ENCODE peak calls at places on chromosomes 16 and 17, in ten cellular contexts. One of them, this sample, is unnamed.
A peak's percentile ranks its signal among the peaks of the same experiment; 100 is the strongest.

GRCh38 chr17:62565817-62566216 is 61.7 kb upstream of the MRC2 start:
- DNase-seq in body of pancreas: no peak
- DNase-seq in RWPE2: peak; percentile 65
- DNase-seq in lung: no peak
- DNase-seq in heart right ventricle: no peak
- DNase-seq in left ventricle myocardium inferior: no peak
- DNase-seq in psoas muscle: no peak
- DNase-seq in HAP-1: no peak
- DNase-seq in mucosa of descending colon: no peak
- DNase-seq in aorta: no peak
- DNase-seq in this sample: no peak

GRCh38 chr16:89048871-89049422 is 44.7 kb upstream of the ACSF3 start:
- DNase-seq in left ventricle myocardium inferior: peak; percentile 5
- DNase-seq in body of pancreas: no peak
- DNase-seq in mucosa of descending colon: no peak
- DNase-seq in lung: no peak
- DNase-seq in HAP-1: no peak
- DNase-seq in heart right ventricle: peak; percentile 14
- DNase-seq in aorta: peak; percentile 42
- DNase-seq in RWPE2: peak; percentile 71
- DNase-seq in psoas muscle: peak; percentile 5
- DNase-seq in this sample: no peak

GRCh38 chr16:27048316-27048715 is 18.4 kb upstream of the C16orf82 start:
- DNase-seq in lung: no peak
- DNase-seq in HAP-1: no peak
- DNase-seq in mucosa of descending colon: no peak
- DNase-seq in RWPE2: no peak
- DNase-seq in left ventricle myocardium inferior: no peak
- DNase-seq in aorta: no peak
- DNase-seq in psoas muscle: no peak
- DNase-seq in heart right ventricle: no peak
- DNase-seq in body of pancreas: no peak
- DNase-seq in this sample: no peak

GRCh38 chr16:46918905-46919792 is 35.0 kb downstream of the GPT2 start:
- DNase-seq in mucosa of descending colon: peak; percentile 41
- DNase-seq in HAP-1: no peak
- DNase-seq in body of pancreas: peak; percentile 97
- DNase-seq in RWPE2: no peak
- DNase-seq in psoas muscle: no peak
- DNase-seq in left ventricle myocardium inferior: no peak
- DNase-seq in lung: no peak
- DNase-seq in heart right ventricle: no peak
- DNase-seq in aorta: no peak
- DNase-seq in this sample: no peak

GRCh38 chr17:63516910-63517824 is 6.0 kb upstream of the KCNH6 start:
- DNase-seq in aorta: no peak
- DNase-seq in left ventricle myocardium inferior: no peak
- DNase-seq in psoas muscle: no peak
- DNase-seq in RWPE2: no peak
- DNase-seq in mucosa of descending colon: no peak
- DNase-seq in lung: no peak
- DNase-seq in heart right ventricle: no peak
- DNase-seq in body of pancreas: no peak
- DNase-seq in HAP-1: no peak
- DNase-seq in this sample: no peak

GRCh38 chr16:16863672-16864071 is 484.7 kb downstream of the NPIPA7 start:
- DNase-seq in left ventricle myocardium inferior: peak; percentile 20
- DNase-seq in aorta: no peak
- DNase-seq in psoas muscle: no peak
- DNase-seq in lung: no peak
- DNase-seq in RWPE2: no peak
- DNase-seq in body of pancreas: no peak
- DNase-seq in HAP-1: no peak
- DNase-seq in heart right ventricle: no peak
- DNase-seq in mucosa of descending colon: no peak
- DNase-seq in this sample: no peak

GRCh38 chr17:8060274-8060673 is 21.4 kb downstream of the ALOX15B start:
- DNase-seq in mucosa of descending colon: peak; percentile 87
- DNase-seq in HAP-1: peak; percentile 82
- DNase-seq in aorta: no peak
- DNase-seq in left ventricle myocardium inferior: no peak
- DNase-seq in body of pancreas: peak; percentile 77
- DNase-seq in psoas muscle: no peak
- DNase-seq in heart right ventricle: no peak
- DNase-seq in lung: peak; percentile 64
- DNase-seq in RWPE2: no peak
- DNase-seq in this sample: peak; percentile 76

GRCh38 chr16:57999366-57999970 is 1.0 kb downstream of the ZNF319 start:
- DNase-seq in psoas muscle: no peak
- DNase-seq in RWPE2: no peak
- DNase-seq in mucosa of descending colon: no peak
- DNase-seq in left ventricle myocardium inferior: no peak
- DNase-seq in aorta: no peak
- DNase-seq in heart right ventricle: no peak
- DNase-seq in HAP-1: peak; percentile 37
- DNase-seq in body of pancreas: no peak
- DNase-seq in lung: no peak
- DNase-seq in this sample: no peak

GRCh38 chr17:58120195-58120822 is 27.9 kb upstream of the OR4D1 start:
- DNase-seq in body of pancreas: peak; percentile 56
- DNase-seq in psoas muscle: no peak
- DNase-seq in left ventricle myocardium inferior: no peak
- DNase-seq in HAP-1: peak; percentile 71
- DNase-seq in heart right ventricle: no peak
- DNase-seq in aorta: no peak
- DNase-seq in lung: no peak
- DNase-seq in mucosa of descending colon: peak; percentile 75
- DNase-seq in RWPE2: no peak
- DNase-seq in this sample: peak; percentile 44

GRCh38 chr17:77957215-77957868 is 1.2 kb upstream of the TNRC6C start:
- DNase-seq in body of pancreas: no peak
- DNase-seq in aorta: no peak
- DNase-seq in left ventricle myocardium inferior: no peak
- DNase-seq in heart right ventricle: no peak
- DNase-seq in RWPE2: no peak
- DNase-seq in HAP-1: no peak
- DNase-seq in lung: no peak
- DNase-seq in psoas muscle: no peak
- DNase-seq in mucosa of descending colon: peak; percentile 4
- DNase-seq in this sample: no peak

GRCh38 chr17:77959926-77960521 is 1.5 kb downstream of the TNRC6C start:
- DNase-seq in psoas muscle: no peak
- DNase-seq in aorta: no peak
- DNase-seq in lung: no peak
- DNase-seq in body of pancreas: no peak
- DNase-seq in heart right ventricle: no peak
- DNase-seq in HAP-1: peak; percentile 44
- DNase-seq in RWPE2: no peak
- DNase-seq in left ventricle myocardium inferior: no peak
- DNase-seq in mucosa of descending colon: peak; percentile 5
- DNase-seq in this sample: no peak

GRCh38 chr17:77958716-77959215 is 263 bp downstream of the TNRC6C start:
- DNase-seq in aorta: no peak
- DNase-seq in mucosa of descending colon: no peak
- DNase-seq in body of pancreas: peak; percentile 14
- DNase-seq in RWPE2: no peak
- DNase-seq in left ventricle myocardium inferior: no peak
- DNase-seq in psoas muscle: no peak
- DNase-seq in heart right ventricle: no peak
- DNase-seq in lung: no peak
- DNase-seq in HAP-1: no peak
- DNase-seq in this sample: no peak

GRCh38 chr17:77959216-77959925 is 868 bp downstream of the TNRC6C start:
- DNase-seq in RWPE2: no peak
- DNase-seq in psoas muscle: peak; percentile 26
- DNase-seq in mucosa of descending colon: peak; percentile 34
- DNase-seq in heart right ventricle: peak; percentile 26
- DNase-seq in HAP-1: peak; percentile 36
- DNase-seq in body of pancreas: peak; percentile 22
- DNase-seq in lung: no peak
- DNase-seq in aorta: no peak
- DNase-seq in left ventricle myocardium inferior: no peak
- DNase-seq in this sample: no peak

DNA sequence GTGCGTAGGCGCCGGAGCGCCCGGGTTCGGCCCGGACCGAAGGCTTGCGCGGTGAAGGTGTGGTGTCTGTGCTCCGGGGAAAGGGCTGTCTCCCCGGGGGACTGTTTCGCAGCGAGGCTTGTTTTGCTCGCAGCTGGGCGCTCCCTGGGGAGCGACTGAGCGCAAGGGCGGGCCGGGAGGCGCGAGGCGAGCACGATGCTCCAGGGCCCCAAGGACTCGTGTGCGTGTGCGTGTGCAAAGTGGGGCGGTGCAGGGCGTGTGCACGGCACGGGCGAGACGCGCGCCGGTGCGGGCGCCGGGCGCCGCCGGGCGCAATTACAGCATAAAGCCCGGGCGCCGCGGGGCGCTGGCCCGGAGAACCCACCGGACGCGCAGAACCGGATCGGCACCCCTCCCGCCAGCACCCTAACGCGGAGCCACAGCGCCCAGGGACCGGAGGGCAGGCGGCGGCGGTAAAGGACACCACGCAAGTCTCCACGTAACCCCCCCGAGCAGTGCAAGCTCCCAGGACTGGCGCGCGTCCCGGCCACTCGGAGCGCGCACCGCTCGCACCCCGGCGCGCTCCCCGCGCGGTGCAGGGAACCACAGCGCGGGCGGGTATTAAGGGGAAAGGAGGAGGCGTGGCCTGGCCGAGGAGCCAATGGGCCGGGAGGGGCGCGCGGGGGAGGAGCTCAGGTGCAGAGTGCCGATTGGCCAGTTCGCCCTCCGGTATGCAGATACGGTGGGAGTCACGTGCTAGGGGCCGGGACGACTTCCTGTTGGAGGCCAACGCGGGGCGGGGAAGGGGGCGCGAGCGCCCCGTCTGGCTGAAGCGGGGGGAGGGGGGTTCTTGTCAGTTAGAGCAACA is at the start of gene TNRC6C:
- DNase-seq in HAP-1: peak; percentile 100
- DNase-seq in body of pancreas: peak; percentile 100
- DNase-seq in heart right ventricle: peak; percentile 100
- DNase-seq in RWPE2: peak; percentile 100
- DNase-seq in mucosa of descending colon: peak; percentile 100
- DNase-seq in aorta: peak; percentile 100
- DNase-seq in left ventricle myocardium inferior: peak; percentile 100
- DNase-seq in psoas muscle: peak; percentile 100
- DNase-seq in lung: peak; percentile 100
- DNase-seq in this sample: peak; percentile 99
- H3K4me3 ChIP-seq in HAP-1: peak within 1 kb of the TSS; percentile 57
- H3K4me3 ChIP-seq in body of pancreas: peak within 1 kb of the TSS; percentile 80
- H3K4me3 ChIP-seq in heart right ventricle: peak within 1 kb of the TSS; percentile 72
- H3K4me3 ChIP-seq in RWPE2: peak within 1 kb of the TSS; percentile 98
- H3K4me3 ChIP-seq in mucosa of descending colon: peak within 1 kb of the TSS; percentile 40
- H3K4me3 ChIP-seq in aorta: peak within 1 kb of the TSS; percentile 99
- H3K4me3 ChIP-seq in left ventricle myocardium inferior: peak within 1 kb of the TSS; percentile 85
- H3K4me3 ChIP-seq in psoas muscle: peak within 1 kb of the TSS; percentile 89
- H3K4me3 ChIP-seq in lung: peak within 1 kb of the TSS; percentile 85
- H3K4me3 ChIP-seq in this sample: peak within 1 kb of the TSS; percentile 74

DNA sequence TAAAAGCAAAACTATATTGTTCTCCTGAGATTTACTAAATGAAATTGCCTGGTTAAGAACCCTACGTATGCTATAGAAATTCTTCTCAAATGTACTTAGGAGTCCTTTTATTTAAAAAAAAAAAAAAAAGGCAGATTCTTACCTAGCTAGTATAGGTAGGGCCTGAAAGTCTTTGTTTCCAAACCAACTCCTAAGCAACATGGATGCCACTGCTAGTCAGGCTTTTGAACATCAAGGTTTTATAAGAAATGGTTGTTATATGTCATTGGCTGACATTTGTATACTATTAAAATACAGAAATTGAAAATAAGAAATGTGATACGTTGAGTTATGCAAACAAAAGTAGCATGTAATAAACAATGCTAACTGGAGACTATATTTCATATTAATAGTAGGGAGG is 1.2 kb downstream of the EVI2A start:
- DNase-seq in HAP-1: no peak
- DNase-seq in RWPE2: no peak
- DNase-seq in body of pancreas: no peak
- DNase-seq in lung: no peak
- DNase-seq in mucosa of descending colon: no peak
- DNase-seq in heart right ventricle: no peak
- DNase-seq in psoas muscle: no peak
- DNase-seq in left ventricle myocardium inferior: no peak
- DNase-seq in aorta: no peak
- DNase-seq in this sample: no peak
- H3K4me1 ChIP-seq in HAP-1: peaks cover 2% of the 10 kb centered on the region
- H3K4me1 ChIP-seq in RWPE2: peaks cover 28% of the 10 kb centered on the region
- H3K4me1 ChIP-seq in body of pancreas: peaks cover 4% of the 10 kb centered on the region
- H3K4me1 ChIP-seq in lung: peaks cover 2% of the 10 kb centered on the region
- H3K4me1 ChIP-seq in mucosa of descending colon: no peaks in the 10 kb centered on the region
- H3K4me1 ChIP-seq in heart right ventricle: peaks cover 3% of the 10 kb centered on the region
- H3K4me1 ChIP-seq in psoas muscle: no peaks in the 10 kb centered on the region
- H3K4me1 ChIP-seq in left ventricle myocardium inferior: peaks cover 8% of the 10 kb centered on the region
- H3K4me1 ChIP-seq in aorta: no peaks in the 10 kb centered on the region
- H3K4me1 ChIP-seq in this sample: no peaks in the 10 kb centered on the region

GRCh38 chr17:60422162-60422665 is at the start of gene CHCT1:
- DNase-seq in HAP-1: no peak
- DNase-seq in RWPE2: no peak
- DNase-seq in mucosa of descending colon: peak; percentile 9
- DNase-seq in lung: no peak
- DNase-seq in body of pancreas: no peak
- DNase-seq in aorta: no peak
- DNase-seq in psoas muscle: no peak
- DNase-seq in left ventricle myocardium inferior: no peak
- DNase-seq in heart right ventricle: peak; percentile 17
- DNase-seq in this sample: no peak

GRCh38 chr17:60415146-60415545 is 7.1 kb upstream of the CHCT1 start:
- DNase-seq in aorta: no peak
- DNase-seq in left ventricle myocardium inferior: no peak
- DNase-seq in mucosa of descending colon: no peak
- DNase-seq in psoas muscle: no peak
- DNase-seq in lung: no peak
- DNase-seq in HAP-1: no peak
- DNase-seq in heart right ventricle: no peak
- DNase-seq in RWPE2: no peak
- DNase-seq in body of pancreas: no peak
- DNase-seq in this sample: no peak

GRCh38 chr17:60421273-60422161 is 772 bp upstream of the CHCT1 start:
- DNase-seq in heart right ventricle: peak; percentile 76
- DNase-seq in aorta: peak; percentile 85
- DNase-seq in HAP-1: peak; percentile 88
- DNase-seq in RWPE2: no peak
- DNase-seq in lung: peak; percentile 67
- DNase-seq in body of pancreas: peak; percentile 65
- DNase-seq in psoas muscle: peak; percentile 78
- DNase-seq in mucosa of descending colon: peak; percentile 64
- DNase-seq in left ventricle myocardium inferior: peak; percentile 68
- DNase-seq in this sample: peak; percentile 63

GRCh38 chr17:60416368-60416925 is 5.8 kb upstream of the CHCT1 start:
- DNase-seq in heart right ventricle: no peak
- DNase-seq in lung: no peak
- DNase-seq in psoas muscle: no peak
- DNase-seq in body of pancreas: no peak
- DNase-seq in RWPE2: no peak
- DNase-seq in left ventricle myocardium inferior: no peak
- DNase-seq in mucosa of descending colon: peak; percentile 9
- DNase-seq in HAP-1: no peak
- DNase-seq in aorta: no peak
- DNase-seq in this sample: no peak
- H3K4me3 ChIP-seq in heart right ventricle: no peak overlapping the region
- H3K4me3 ChIP-seq in lung: no peak overlapping the region
- H3K4me3 ChIP-seq in psoas muscle: no peak overlapping the region
- H3K4me3 ChIP-seq in body of pancreas: no peak overlapping the region
- H3K4me3 ChIP-seq in RWPE2: no peak overlapping the region
- H3K4me3 ChIP-seq in left ventricle myocardium inferior: no peak overlapping the region
- H3K4me3 ChIP-seq in mucosa of descending colon: no peak overlapping the region
- H3K4me3 ChIP-seq in HAP-1: no peak overlapping the region
- H3K4me3 ChIP-seq in aorta: no peak overlapping the region
- H3K4me3 ChIP-seq in this sample: no peak overlapping the region

GRCh38 chr16:6929868-6930267 is 402.8 kb upstream of the RBFOX1 start:
- DNase-seq in RWPE2: no peak
- DNase-seq in HAP-1: no peak
- DNase-seq in heart right ventricle: no peak
- DNase-seq in mucosa of descending colon: no peak
- DNase-seq in aorta: no peak
- DNase-seq in body of pancreas: no peak
- DNase-seq in psoas muscle: no peak
- DNase-seq in left ventricle myocardium inferior: no peak
- DNase-seq in lung: no peak
- DNase-seq in this sample: no peak
- H3K4me1 ChIP-seq in RWPE2: no peaks in the 10 kb centered on the region
- H3K4me1 ChIP-seq in HAP-1: no peaks in the 10 kb centered on the region
- H3K4me1 ChIP-seq in heart right ventricle: no peaks in the 10 kb centered on the region
- H3K4me1 ChIP-seq in mucosa of descending colon: no peaks in the 10 kb centered on the region
- H3K4me1 ChIP-seq in aorta: no peaks in the 10 kb centered on the region
- H3K4me1 ChIP-seq in body of pancreas: no peaks in the 10 kb centered on the region
- H3K4me1 ChIP-seq in psoas muscle: no peaks in the 10 kb centered on the region
- H3K4me1 ChIP-seq in left ventricle myocardium inferior: no peaks in the 10 kb centered on the region
- H3K4me1 ChIP-seq in lung: no peaks in the 10 kb centered on the region
- H3K4me1 ChIP-seq in this sample: no peaks in the 10 kb centered on the region

This sample was measured in colonic mucosa.